ENCODE peak calls at places on chromosome 13, in four cellular contexts. W, S, R and V are unnamed samples.

GRCh38 chr13:96817336-96817941 is 176.8 kb downstream of the OXGR1 start:
- DNase-seq in R (no peak), W (no peak), S (no peak), V (no peak)

GRCh38 chr13:51663980-51664957 is 80.0 kb downstream of the WDFY2 start:
- DNase-seq in R (no peak), S (no peak), W (no peak), V (no peak)

GRCh38 chr13:85528578-85529215 is 270.5 kb downstream of the SLITRK6 start:
- DNase-seq in R (no peak), W (no peak), S (no peak), V (no peak)

GRCh38 chr13:76512676-76513277 is 373.4 kb downstream of the KCTD12 start:
- DNase-seq in W (no peak), S (no peak), R (no peak), V (no peak)

GRCh38 chr13:59722580-59722900 is 441.2 kb downstream of the DIAPH3 start:
- DNase-seq in W (no peak), S (no peak), R (no peak), V (no peak)

GRCh38 chr13:52070929-52071523 is 46.5 kb downstream of the UTP14C start:
- DNase-seq in S (no peak), W (no peak), R (no peak), V (no peak)

GRCh38 chr13:113883921-113884804 is 20.3 kb upstream of the GAS6 start:
- DNase-seq in S (no peak), W (no peak), R (no peak), V (no peak)

GRCh38 chr13:41848435-41849255 is 112.3 kb downstream of the VWA8 start:
- DNase-seq in S (no peak), W (no peak), R (no peak), V (no peak)

GRCh38 chr13:71979616-71980015 is 112.6 kb upstream of the DACH1 start:
- DNase-seq in S (no peak), R (no peak), W (no peak), V (no peak)

GRCh38 chr13:114019367-114019766 is 45.5 kb upstream of the C13orf46 start:
- DNase-seq in W (no peak), S (no peak), R (no peak), V (no peak)

GRCh38 chr13:76837811-76838210 is 48.4 kb downstream of the KCTD12 start:
- DNase-seq in R (no peak), W (no peak), S (no peak), V (no peak)

GRCh38 chr13:30158774-30159445 is 148.4 kb downstream of the KATNAL1 start:
- DNase-seq in R (no peak), W (no peak), S (no peak), V (no peak)

GRCh38 chr13:41001695-41002094 is 17.4 kb downstream of the ELF1 start:
- DNase-seq in S (no peak), R (no peak), W (no peak), V (no peak)

GRCh38 chr13:87671031-87671823 is at the start of gene SLITRK5:
- DNase-seq in W (peak), S (peak), R (peak), V (peak)

GRCh38 chr13:83503424-83503823 is 378.9 kb downstream of the SLITRK1 start:
- DNase-seq in W (no peak), R (no peak), S (no peak), V (no peak)

GRCh38 chr13:114144606-114145244 is 12.3 kb upstream of the RASA3 start:
- DNase-seq in W (no peak), S (no peak), R (peak), V (no peak)

GRCh38 chr13:46526763-46527162 is 26.2 kb upstream of the LRCH1 start:
- DNase-seq in S (no peak), R (no peak), W (no peak), V (no peak)

GRCh38 chr13:102312841-102313240 is 89.0 kb downstream of the FGF14 start:
- DNase-seq in W (no peak), R (no peak), S (no peak), V (no peak)

GRCh38 chr13:34349091-34349722 is 531.3 kb downstream of the RFC3 start:
- DNase-seq in W (peak), S (no peak), R (peak), V (no peak)

GRCh38 chr13:43232866-43233265 is 209.5 kb downstream of the DNAJC15 start:
- DNase-seq in S (no peak), R (no peak), W (no peak), V (no peak)

GRCh38 chr13:105914637-105915036 is 620.8 kb downstream of the EFNB2 start:
- DNase-seq in R (no peak), S (no peak), W (no peak), V (no peak)

GRCh38 chr13:26254583-26255102 is 714 bp downstream of the CDK8 start:
- DNase-seq in R (peak), W (peak), S (peak), V (peak)

GRCh38 chr13:60066206-60066605 is 97.5 kb downstream of the DIAPH3 start:
- DNase-seq in W (no peak), S (no peak), R (no peak), V (no peak)

GRCh38 chr13:45219123-45219891 is 18.5 kb upstream of the KCTD4 start:
- DNase-seq in S (no peak), W (no peak), R (no peak), V (no peak)

GRCh38 chr13:107642841-107643240 is 572.5 kb downstream of the LIG4 start:
- DNase-seq in W (no peak), R (no peak), S (no peak), V (no peak)

GRCh38 chr13:39765801-39766463 is 110.5 kb downstream of the COG6 start:
- DNase-seq in S (no peak), W (peak), R (no peak), V (no peak)

GRCh38 chr13:112744306-112745021 is 54.6 kb downstream of the ATP11A start:
- DNase-seq in W (no peak), S (no peak), R (no peak), V (no peak)

GRCh38 chr13:89565711-89566110 is 1781.8 kb upstream of the MIR17HG start:
- DNase-seq in W (no peak), S (no peak), R (no peak), V (no peak)

GRCh38 chr13:46748300-46748699 is 48.7 kb downstream of the ESD start:
- DNase-seq in W (no peak), R (no peak), S (no peak), V (no peak)

GRCh38 chr13:71787461-71787860 is 79.5 kb downstream of the DACH1 start:
- DNase-seq in W (no peak), S (no peak), R (no peak), V (no peak)

GRCh38 chr13:92530364-92530763 is 696.2 kb upstream of the GPC6 start:
- DNase-seq in R (no peak), S (no peak), W (no peak), V (no peak)

GRCh38 chr13:25088562-25089221 is 7.2 kb upstream of the PABPC3 start:
- DNase-seq in S (no peak), W (no peak), R (no peak), V (no peak)

GRCh38 chr13:45492538-45492937 is 27.8 kb downstream of the COG3 start:
- DNase-seq in R (no peak), S (no peak), W (no peak), V (no peak)

GRCh38 chr13:34207334-34207733 is 389.4 kb downstream of the RFC3 start:
- DNase-seq in W (no peak), S (no peak), R (no peak), V (no peak)

GRCh38 chr13:42926555-42926954 is 65.5 kb downstream of the EPSTI1 start:
- DNase-seq in W (no peak), R (no peak), S (no peak), V (no peak)

GRCh38 chr13:106683179-106683578 is 115.2 kb upstream of the ARGLU1 start:
- DNase-seq in R (no peak), S (no peak), W (no peak), V (no peak)

GRCh38 chr13:66312312-66313087 is 917.6 kb downstream of the PCDH9 start:
- DNase-seq in S (no peak), W (no peak), R (no peak), V (no peak)

GRCh38 chr13:74571811-74572210 is 437.6 kb upstream of the KLF12 start:
- DNase-seq in R (no peak), W (no peak), S (no peak), V (no peak)

GRCh38 chr13:74574964-74575728 is 440.9 kb upstream of the KLF12 start:
- DNase-seq in R (no peak), S (no peak), W (no peak), V (no peak)

GRCh38 chr13:74570834-74571233 is 436.6 kb upstream of the KLF12 start:
- DNase-seq in S (no peak), W (no peak), R (no peak), V (no peak)

GRCh38 chr13:74575729-74576125 is 441.5 kb upstream of the KLF12 start:
- DNase-seq in R (peak), S (peak), W (peak), V (peak)

GRCh38 chr13:74573654-74574053 is 439.4 kb upstream of the KLF12 start:
- DNase-seq in R (no peak), S (no peak), W (no peak), V (no peak)
- TF ChIP-seq CTCF in R (no peak), S (no peak), W (no peak), V (peak)

GRCh38 chr13:47794963-47795362 is 206.1 kb downstream of the SUCLA2 start:
- DNase-seq in S (no peak), R (no peak), W (no peak), V (no peak)
- TF ChIP-seq CTCF in S (no peak), R (no peak), W (no peak), V (peak)

GRCh38 chr13:19818223-19818842 is 35.6 kb upstream of the PSPC1 start:
- DNase-seq in S (no peak), R (no peak), W (peak), V (peak)
- TF ChIP-seq CTCF in S (no peak), R (peak), W (peak), V (peak)

DNA sequence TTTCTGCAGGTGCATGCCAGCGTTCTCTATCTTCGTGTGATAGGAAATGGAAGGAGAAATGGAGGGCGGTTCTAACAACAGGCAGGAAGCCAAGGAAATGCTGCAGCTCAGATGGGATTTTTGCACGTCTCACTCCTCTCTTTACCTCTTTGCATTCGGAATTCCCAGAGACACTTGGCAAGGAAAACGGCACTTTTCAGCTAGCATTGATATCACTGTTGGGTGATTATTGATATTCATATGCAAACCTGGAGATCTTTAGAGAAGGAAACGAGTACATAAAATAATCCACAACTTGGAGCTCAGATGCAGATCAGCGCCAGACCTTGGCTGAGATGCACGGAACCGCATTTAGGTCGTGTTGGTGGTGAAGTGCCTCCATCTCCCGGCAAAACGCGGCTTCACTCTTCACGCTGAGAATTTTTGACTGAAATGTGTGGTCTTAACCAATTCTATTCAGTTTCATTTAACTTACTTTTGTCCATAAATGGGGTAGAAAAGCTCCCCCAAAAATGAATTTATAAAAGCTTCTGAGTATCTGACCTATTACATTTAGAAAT is 77.2 kb upstream of the ARHGEF7 start:
- DNase-seq in S (no peak), W (no peak), R (no peak), V (no peak)
- TF ChIP-seq CTCF in S (no peak), W (no peak), R (no peak), V (no peak)

GRCh38 chr13:31440132-31440531 is 240.4 kb downstream of the B3GLCT start:
- DNase-seq in W (no peak), R (no peak), S (no peak), V (no peak)

GRCh38 chr13:31434613-31435012 is 234.8 kb downstream of the B3GLCT start:
- DNase-seq in W (no peak), S (no peak), R (no peak), V (no peak)

GRCh38 chr13:31436478-31436877 is 236.7 kb downstream of the B3GLCT start:
- DNase-seq in R (no peak), S (no peak), W (no peak), V (no peak)

GRCh38 chr13:31441804-31442487 is 242.2 kb downstream of the B3GLCT start:
- DNase-seq in R (no peak), W (no peak), S (no peak), V (no peak)

DNA sequence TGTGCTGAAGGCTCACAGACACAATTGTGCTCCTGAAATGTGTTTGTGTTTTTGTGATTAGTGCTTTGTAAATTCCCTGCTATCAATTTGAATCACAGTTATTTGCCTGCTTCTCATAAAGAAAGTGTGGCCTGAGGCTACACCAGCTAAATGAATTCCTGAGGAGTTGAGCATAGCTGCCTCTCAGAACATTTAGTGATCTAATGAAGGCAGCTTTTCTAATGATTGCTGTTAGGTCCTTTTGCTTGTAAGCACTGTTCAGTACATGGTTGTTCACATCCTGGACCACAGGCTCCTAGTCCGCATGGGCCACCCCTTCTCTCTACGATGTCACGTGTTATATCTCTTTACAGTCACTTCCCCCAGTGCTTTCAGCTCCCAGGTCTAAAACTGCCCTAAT is 238.2 kb downstream of the B3GLCT start:
- DNase-seq in S (no peak), R (no peak), W (no peak), V (no peak)
- TF ChIP-seq CTCF in S (no peak), R (no peak), W (no peak), V (no peak)

GRCh38 chr13:23418776-23419683 is 14.5 kb downstream of the SACS start:
- DNase-seq in R (no peak), S (no peak), W (no peak), V (no peak)
- TF ChIP-seq CTCF in R (no peak), S (no peak), W (no peak), V (no peak)

DNA sequence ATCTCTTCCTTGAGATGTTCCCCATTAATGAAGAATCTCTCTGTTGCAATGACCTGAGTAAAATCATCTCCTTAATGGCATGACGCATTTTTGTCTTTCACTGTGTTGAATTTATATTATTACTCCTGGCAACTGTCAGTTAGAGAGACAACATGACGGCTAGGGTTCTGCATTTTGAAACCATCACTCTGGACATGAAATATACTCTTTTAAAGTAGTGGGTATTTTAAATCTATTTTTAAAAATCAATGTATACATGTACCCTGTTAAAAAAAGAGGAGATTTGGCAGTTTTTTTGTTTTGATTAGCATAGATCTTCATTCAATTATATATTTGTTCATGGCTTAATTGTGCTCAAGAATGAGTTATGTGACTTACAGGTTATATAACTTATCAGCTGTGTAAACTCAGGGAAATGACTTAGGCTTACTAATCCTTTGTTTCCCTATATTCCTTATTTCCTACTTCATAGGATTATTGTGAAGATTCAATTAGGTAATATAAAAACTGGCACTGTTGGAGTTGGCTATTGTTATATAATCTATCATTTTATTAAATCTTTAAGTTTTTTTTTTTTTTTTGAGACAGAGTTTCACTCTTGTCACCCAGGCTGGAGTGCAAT is 632.0 kb upstream of the SPRY2 start:
- DNase-seq in S (no peak), R (no peak), W (no peak), V (no peak)
- TF ChIP-seq CTCF in S (no peak), R (no peak), W (no peak), V (no peak)

GRCh38 chr13:22256111-22256639 is 585.3 kb downstream of the FGF9 start:
- DNase-seq in S (no peak), R (no peak), W (no peak), V (no peak)
- TF ChIP-seq CTCF in S (no peak), R (no peak), W (no peak), V (peak)

GRCh38 chr13:68232351-68233130 is 1002.4 kb upstream of the PCDH9 start:
- DNase-seq in W (no peak), R (no peak), S (no peak), V (no peak)

DNA sequence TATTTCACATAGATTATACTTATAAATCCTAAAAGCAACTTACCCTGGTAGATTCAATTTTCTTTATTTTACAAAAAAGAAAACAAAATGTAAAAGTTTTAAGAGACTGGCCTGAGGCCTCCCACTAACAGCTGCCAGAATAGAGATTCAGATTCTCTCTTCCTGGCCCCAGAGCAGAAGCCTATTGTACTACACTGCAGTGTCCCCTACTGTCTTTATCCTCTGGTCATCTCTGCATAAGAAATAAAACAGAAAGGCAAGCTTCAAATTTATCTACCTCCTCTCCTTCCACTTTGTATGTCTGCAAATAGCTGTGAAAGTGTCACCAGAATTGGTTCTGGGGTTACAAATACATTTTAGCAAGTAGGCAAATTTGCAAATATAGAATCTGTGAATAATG is 1004.1 kb upstream of the PCDH9 start:
- DNase-seq in R (no peak), W (no peak), S (no peak), V (no peak)
- TF ChIP-seq CTCF in R (no peak), W (no peak), S (no peak), V (no peak)

GRCh38 chr13:32443111-32443510 is 15.2 kb upstream of the N4BP2L1 start:
- DNase-seq in R (peak), S (no peak), W (no peak), V (no peak)
- TF ChIP-seq CTCF in R (peak), S (no peak), W (peak), V (peak)